ENCODE peak calls at places on chromosome 18, in ten cellular contexts. Q is neural crest cell, V is fibroblast of the aortic adventitia, J is AG10803, H is PC-9, N is mucosa of descending colon, Y is brain microvascular endothelial cell, E is neural progenitor cell, I is left ventricle myocardium inferior, D is GM20000. M is an unnamed sample.

GRCh38 chr18:58241877-58242276 is 197.9 kb downstream of the NEDD4L start:
- DNase-seq in Q (no peak), V (peak; percentile 90), J (peak; percentile 86), H (no peak), N (peak; percentile 10), Y (peak; percentile 96), E (no peak), I (no peak), D (no peak), M (no peak)

GRCh38 chr18:32998921-32999320 is 226.1 kb upstream of the KLHL14 start:
- DNase-seq in Q (no peak), V (no peak), J (no peak), H (no peak), N (no peak), Y (no peak), E (no peak), I (no peak), D (no peak), M (no peak)

GRCh38 chr18:35355140-35355618 is 11.0 kb upstream of the ZNF24 start:
- DNase-seq in Q (peak; percentile 50), V (peak; percentile 89), J (peak; percentile 85), H (no peak), N (peak; percentile 79), Y (peak; percentile 84), E (peak; percentile 86), I (peak; percentile 58), D (peak; percentile 62), M (peak; percentile 43)

GRCh38 chr18:22493255-22493654 is 75.5 kb upstream of the CTAGE1 start:
- DNase-seq in Q (no peak), V (no peak), J (no peak), H (no peak), N (no peak), Y (no peak), E (no peak), I (no peak), D (no peak), M (no peak)

GRCh38 chr18:49690307-49690706 is 123.0 kb downstream of the ACAA2 start:
- DNase-seq in Q (no peak), V (peak; percentile 95), J (peak; percentile 85), H (peak; percentile 91), N (no peak), Y (peak; percentile 97), E (no peak), I (no peak), D (no peak), M (no peak)

GRCh38 chr18:10463741-10464140 is 9.3 kb downstream of the APCDD1 start:
- DNase-seq in Q (no peak), V (no peak), J (no peak), H (no peak), N (no peak), Y (no peak), E (no peak), I (no peak), D (no peak), M (no peak)

GRCh38 chr18:34978533-34978893 is 62.7 kb upstream of the MAPRE2 start:
- DNase-seq in Q (no peak), V (peak; percentile 3), J (no peak), H (no peak), N (no peak), Y (no peak), E (no peak), I (no peak), D (no peak), M (no peak)

GRCh38 chr18:74166397-74166796 is 18.1 kb downstream of the TIMM21 start:
- DNase-seq in Q (no peak), V (no peak), J (no peak), H (no peak), N (no peak), Y (no peak), E (no peak), I (no peak), D (no peak), M (no peak)

GRCh38 chr18:23284629-23285028 is 149.3 kb downstream of the CABLES1 start:
- DNase-seq in Q (no peak), V (no peak), J (no peak), H (no peak), N (no peak), Y (no peak), E (no peak), I (no peak), D (no peak), M (no peak)

GRCh38 chr18:12703714-12704113 is 872 bp downstream of the PSMG2 start:
- DNase-seq in Q (no peak), V (peak; percentile 27), J (peak; percentile 36), H (no peak), N (no peak), Y (peak; percentile 24), E (peak; percentile 12), I (no peak), D (no peak), M (no peak)

GRCh38 chr18:48540329-48541025 is 1.6 kb downstream of the CTIF start:
- DNase-seq in Q (peak; percentile 61), V (peak; percentile 58), J (peak; percentile 74), H (no peak), N (peak; percentile 77), Y (peak; percentile 49), E (peak; percentile 84), I (peak; percentile 72), D (peak; percentile 82), M (no peak)

GRCh38 chr18:80023173-80023572 is 11.1 kb upstream of the RBFA start:
- DNase-seq in Q (no peak), V (no peak), J (no peak), H (no peak), N (peak; percentile 13), Y (no peak), E (peak; percentile 15), I (no peak), D (no peak), M (no peak)
- TF ChIP-seq CTCF in Q (peak; percentile 58), V (peak; percentile 23), J (peak; percentile 24), H (peak; percentile 67), N (no peak), Y (peak; percentile 52), E (peak; percentile 61), I (no peak), D (no peak), M (no peak)

GRCh38 chr18:4242431-4243161 is 212.5 kb downstream of the DLGAP1 start:
- DNase-seq in Q (no peak), V (no peak), J (no peak), H (no peak), N (no peak), Y (no peak), E (no peak), I (no peak), D (no peak), M (no peak)
- TF ChIP-seq CTCF in Q (no peak), V (no peak), J (no peak), H (no peak), N (no peak), Y (no peak), E (no peak), I (no peak), D (no peak), M (no peak)

GRCh38 chr18:37546023-37546537 is 19.5 kb downstream of the CELF4 start:
- DNase-seq in Q (no peak), V (no peak), J (no peak), H (no peak), N (no peak), Y (no peak), E (no peak), I (no peak), D (no peak), M (no peak)

GRCh38 chr18:37543321-37543720 is 22.3 kb downstream of the CELF4 start:
- DNase-seq in Q (no peak), V (no peak), J (no peak), H (no peak), N (no peak), Y (no peak), E (no peak), I (no peak), D (no peak), M (no peak)

GRCh38 chr18:37544196-37544595 is 21.4 kb downstream of the CELF4 start:
- DNase-seq in Q (no peak), V (no peak), J (no peak), H (no peak), N (no peak), Y (no peak), E (peak; percentile 77), I (no peak), D (no peak), M (no peak)

GRCh38 chr18:37545461-37545860 is 20.1 kb downstream of the CELF4 start:
- DNase-seq in Q (no peak), V (no peak), J (no peak), H (no peak), N (no peak), Y (no peak), E (no peak), I (no peak), D (no peak), M (no peak)

GRCh38 chr18:37544713-37545112 is 20.9 kb downstream of the CELF4 start:
- DNase-seq in Q (no peak), V (no peak), J (no peak), H (no peak), N (no peak), Y (no peak), E (no peak), I (no peak), D (no peak), M (no peak)
- TF ChIP-seq CTCF in Q (no peak), V (no peak), J (no peak), H (no peak), N (no peak), Y (no peak), E (no peak), I (no peak), D (no peak), M (no peak)

GRCh38 chr18:67278984-67279383 is 237.5 kb downstream of the DSEL start:
- DNase-seq in Q (no peak), V (no peak), J (no peak), H (no peak), N (no peak), Y (no peak), E (no peak), I (no peak), D (no peak), M (no peak)

GRCh38 chr18:67282796-67283195 is 233.7 kb downstream of the DSEL start:
- DNase-seq in Q (no peak), V (peak; percentile 79), J (peak; percentile 73), H (no peak), N (no peak), Y (no peak), E (no peak), I (no peak), D (no peak), M (no peak)

GRCh38 chr18:67285583-67285982 is 230.9 kb downstream of the DSEL start:
- DNase-seq in Q (no peak), V (no peak), J (no peak), H (no peak), N (no peak), Y (no peak), E (no peak), I (no peak), D (no peak), M (no peak)

GRCh38 chr18:67280843-67281242 is 235.7 kb downstream of the DSEL start:
- DNase-seq in Q (no peak), V (no peak), J (no peak), H (no peak), N (no peak), Y (no peak), E (no peak), I (no peak), D (no peak), M (no peak)

DNA sequence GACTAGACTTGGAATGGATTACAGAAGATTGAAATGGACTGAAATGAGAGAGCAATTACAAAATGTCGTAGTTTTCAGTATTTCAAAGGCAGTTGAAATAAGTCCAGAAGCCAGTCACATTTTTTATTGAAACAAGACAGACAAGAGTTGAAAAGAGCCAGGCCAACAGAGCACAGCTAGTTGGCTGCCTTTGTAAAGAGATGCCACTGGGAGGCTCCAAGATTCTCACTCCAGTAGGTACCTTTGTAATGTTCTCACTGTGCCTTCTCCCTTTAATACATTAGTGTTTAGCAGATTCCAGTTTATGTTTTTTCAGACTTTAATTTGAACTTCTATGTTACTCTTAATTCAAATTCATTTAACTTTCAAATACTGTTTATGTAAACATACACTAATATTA is 234.8 kb downstream of the DSEL start:
- DNase-seq in Q (no peak), V (no peak), J (no peak), H (no peak), N (no peak), Y (no peak), E (no peak), I (no peak), D (no peak), M (no peak)
- TF ChIP-seq CTCF in Q (no peak), V (no peak), J (no peak), H (no peak), N (no peak), Y (no peak), E (no peak), I (no peak), D (no peak), M (no peak)

M was measured in thoracic aorta.